ENCODE peak calls at places on chromosomes 13 and 19, in five cellular contexts. R, Y, H, U and B are unnamed samples.

GRCh38 chr13:69857188-69857821 is 250.3 kb upstream of the ATXN8OS start:
- DNase-seq in H (no peak), R (no peak), Y (no peak), U (no peak), B (no peak)

GRCh38 chr19:35790981-35791813 is 15.8 kb downstream of the ARHGAP33 start:
- DNase-seq in Y (peak; percentile 83), R (peak; percentile 69), U (no peak), H (no peak), B (no peak)

GRCh38 chr13:73216381-73216831 is 157.6 kb downstream of the KLF5 start:
- DNase-seq in Y (no peak), H (no peak), R (no peak), U (no peak), B (peak; percentile 17)

GRCh38 chr19:11505504-11506100 is at the start of gene ZNF653:
- DNase-seq in U (peak; percentile 94), R (peak; percentile 95), Y (peak; percentile 95), H (peak; percentile 95), B (peak; percentile 95)

GRCh38 chr13:90889906-90890305 is 457.6 kb upstream of the MIR17HG start:
- DNase-seq in U (no peak), Y (no peak), R (no peak), H (no peak), B (no peak)

GRCh38 chr19:16834747-16835146 is 5.5 kb downstream of the SIN3B start:
- DNase-seq in Y (no peak), R (no peak), U (no peak), H (no peak), B (no peak)

GRCh38 chr13:35789335-35790166 is 313.1 kb upstream of the MAB21L1 start:
- DNase-seq in Y (no peak), H (no peak), R (no peak), U (no peak), B (no peak)

GRCh38 chr19:38298841-38299680 is 5.0 kb upstream of the C19orf33 start:
- DNase-seq in R (no peak), U (no peak), Y (no peak), H (no peak), B (no peak)

GRCh38 chr19:18017275-18018083 is 9.5 kb downstream of the ARRDC2 start:
- DNase-seq in R (no peak), U (no peak), H (no peak), Y (no peak), B (no peak)

GRCh38 chr19:40392894-40393517 is 3.0 kb upstream of the HIPK4 start:
- DNase-seq in R (no peak), U (no peak), H (peak; percentile 52), Y (peak; percentile 35), B (no peak)

GRCh38 chr13:79445968-79446645 is 34.8 kb upstream of the NDFIP2 start:
- DNase-seq in Y (no peak), R (no peak), U (no peak), H (no peak), B (no peak)

GRCh38 chr19:41144403-41144802 is 30.2 kb downstream of the CYP2F1 start:
- DNase-seq in U (peak; percentile 72), H (peak; percentile 92), R (peak; percentile 85), Y (peak; percentile 74), B (peak; percentile 52)

GRCh38 chr19:47227347-47228167 is 3.4 kb downstream of the BBC3 start:
- DNase-seq in Y (peak; percentile 87), H (peak; percentile 89), U (peak; percentile 91), R (peak; percentile 78), B (peak; percentile 93)

GRCh38 chr19:18144361-18144760 is 8.6 kb upstream of the PIK3R2 start:
- DNase-seq in H (no peak), Y (no peak), R (no peak), U (no peak), B (no peak)

GRCh38 chr19:29325241-29325975 is 112.5 kb upstream of the UQCRFS1 start:
- DNase-seq in Y (no peak), R (no peak), H (no peak), U (no peak), B (no peak)

GRCh38 chr13:73809561-73809960 is 324.6 kb downstream of the KLF12 start:
- DNase-seq in Y (no peak), R (no peak), U (no peak), H (no peak), B (no peak)

GRCh38 chr19:18020212-18021067 is 12.5 kb downstream of the ARRDC2 start:
- DNase-seq in R (peak; percentile 86), Y (peak; percentile 94), U (peak; percentile 87), H (peak; percentile 75), B (peak; percentile 74)

GRCh38 chr19:14475251-14476073 is at the start of gene PTGER1:
- DNase-seq in R (no peak), U (no peak), H (no peak), Y (no peak), B (no peak)

GRCh38 chr19:1247747-1248453 is 483 bp upstream of the MIDN start:
- DNase-seq in U (peak; percentile 87), R (peak; percentile 77), H (peak; percentile 82), Y (peak; percentile 69), B (no peak)

GRCh38 chr13:41765020-41765419 is 195.9 kb downstream of the VWA8 start:
- DNase-seq in H (no peak), R (no peak), U (no peak), Y (no peak), B (no peak)

GRCh38 chr13:41767801-41768200 is 193.1 kb downstream of the VWA8 start:
- DNase-seq in R (no peak), Y (no peak), H (no peak), U (no peak), B (no peak)

GRCh38 chr13:41764558-41764957 is 196.4 kb downstream of the VWA8 start:
- DNase-seq in H (no peak), R (no peak), Y (no peak), U (no peak), B (no peak)

GRCh38 chr13:41766439-41766838 is 194.5 kb downstream of the VWA8 start:
- DNase-seq in H (no peak), R (no peak), U (no peak), Y (no peak), B (no peak)

GRCh38 chr13:41765813-41766212 is 195.1 kb downstream of the VWA8 start:
- DNase-seq in Y (no peak), H (no peak), U (no peak), R (no peak), B (no peak)
- TF ChIP-seq POLR2A in Y (no peak), H (no peak), U (no peak), R (no peak), B (no peak)

GRCh38 chr19:53882391-53883050 is 524 bp downstream of the PRKCG start:
- DNase-seq in Y (no peak), H (no peak), U (no peak), R (no peak), B (no peak)
- TF ChIP-seq CTCF in Y (no peak), H (no peak), U (no peak), R (no peak), B (no peak)

GRCh38 chr13:31214379-31214778 is 14.6 kb downstream of the B3GLCT start:
- DNase-seq in U (no peak), Y (no peak), R (no peak), H (no peak), B (no peak)

GRCh38 chr13:31209819-31210209 is 10.0 kb downstream of the B3GLCT start:
- DNase-seq in R (no peak), Y (no peak), U (no peak), H (no peak), B (peak; percentile 54)

GRCh38 chr13:31209172-31209818 is 9.5 kb downstream of the B3GLCT start:
- DNase-seq in H (peak; percentile 11), Y (peak; percentile 66), R (peak; percentile 22), U (peak; percentile 66), B (peak; percentile 69)

GRCh38 chr13:31208554-31209122 is 8.9 kb downstream of the B3GLCT start:
- DNase-seq in U (no peak), H (no peak), R (no peak), Y (no peak), B (no peak)

DNA sequence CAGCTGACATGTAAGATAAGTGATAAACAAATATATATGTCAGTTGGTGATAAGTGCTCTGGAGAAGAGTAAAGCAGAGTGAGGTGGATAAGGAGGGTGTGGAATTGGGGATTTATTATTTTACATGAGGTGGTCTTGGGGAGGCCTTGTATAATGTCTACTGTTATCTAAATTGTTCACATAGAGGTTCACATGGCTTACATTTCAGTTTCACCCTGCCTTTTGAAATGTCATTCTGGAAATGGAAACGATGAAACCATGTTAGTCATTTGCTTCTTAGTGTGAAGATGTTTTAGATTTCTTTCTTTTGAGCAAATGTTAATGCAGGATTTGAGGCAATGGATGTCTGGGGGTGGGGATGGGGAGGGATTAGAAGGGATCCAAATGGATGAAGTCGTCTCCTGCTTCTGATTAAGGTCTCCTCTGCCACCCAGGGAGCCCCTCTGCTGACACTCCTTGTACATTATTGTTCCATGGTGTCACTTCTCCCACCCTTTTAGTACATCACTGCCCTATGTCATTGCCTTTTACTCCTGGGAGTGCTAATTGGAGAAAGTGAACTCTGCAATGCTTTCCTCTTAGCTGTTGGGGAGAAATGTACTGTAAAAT is 14.0 kb downstream of the B3GLCT start:
- DNase-seq in Y (no peak), U (no peak), R (no peak), H (no peak), B (no peak)
- TF ChIP-seq POLR2A in Y (no peak), U (no peak), R (no peak), H (no peak), B (no peak)

GRCh38 chr19:2487780-2488330 is 11.9 kb downstream of the GADD45B start:
- DNase-seq in R (no peak), Y (no peak), U (no peak), H (no peak), B (no peak)

GRCh38 chr19:2488405-2488941 is 12.5 kb downstream of the GADD45B start:
- DNase-seq in U (no peak), H (peak; percentile 73), R (no peak), Y (no peak), B (no peak)

GRCh38 chr19:2487090-2487489 is 11.2 kb downstream of the GADD45B start:
- DNase-seq in U (no peak), R (no peak), Y (no peak), H (no peak), B (no peak)

GRCh38 chr19:2490659-2491058 is 14.7 kb downstream of the GADD45B start:
- DNase-seq in R (no peak), H (no peak), Y (no peak), U (no peak), B (no peak)

GRCh38 chr19:2488942-2489731 is 13.2 kb downstream of the GADD45B start:
- DNase-seq in U (peak; percentile 65), Y (peak; percentile 83), R (peak; percentile 72), H (peak; percentile 73), B (no peak)
- TF ChIP-seq CTCF in U (no peak), Y (no peak), R (no peak), H (no peak), B (no peak)